ENCODE peak calls at places on chromosomes 1 and 21, in seven cellular contexts. O is GM04504; I is DMS153; H is mucosa of gallbladder; R is spleen; F is CD8-positive, alpha-beta T cell; T is SHP77. W is an unnamed sample.
A peak's percentile ranks its signal among the peaks of the same experiment; 100 is the strongest.

GRCh38 chr1:23741609-23742008 is 1.7 kb upstream of the ELOA start:
- DNase-seq in H (no peak), I (no peak), R (peak; percentile 17), F (no peak), O (no peak), T (no peak), W (no peak)

GRCh38 chr1:226402615-226403521 is 5.0 kb downstream of the PARP1 start:
- DNase-seq in R (peak; percentile 62), T (no peak), I (no peak), O (no peak), F (no peak), H (no peak), W (no peak)

GRCh38 chr21:45405271-45405818 is 380 bp downstream of the COL18A1 start:
- DNase-seq in F (no peak), H (peak; percentile 56), T (no peak), R (peak; percentile 75), I (no peak), O (no peak), W (no peak)

GRCh38 chr1:208137144-208137682 is 107.0 kb downstream of the PLXNA2 start:
- DNase-seq in F (no peak), T (no peak), H (no peak), R (no peak), I (peak; percentile 29), O (no peak), W (peak; percentile 23)

GRCh38 chr21:37047079-37047478 is 25.8 kb downstream of the PIGP start:
- DNase-seq in H (no peak), T (no peak), O (no peak), R (no peak), F (no peak), I (peak; percentile 80), W (no peak)

GRCh38 chr1:8590696-8591351 is 226.6 kb downstream of the RERE start:
- DNase-seq in F (no peak), H (no peak), O (no peak), T (no peak), R (no peak), I (no peak), W (no peak)

GRCh38 chr1:242787968-242788367 is 263.5 kb upstream of the PLD5 start:
- DNase-seq in O (no peak), F (no peak), I (no peak), R (no peak), H (no peak), T (no peak), W (no peak)

GRCh38 chr1:84298336-84298687 is 3.2 kb upstream of the SAMD13 start:
- DNase-seq in F (peak; percentile 23), O (peak; percentile 7), R (peak; percentile 92), I (peak; percentile 17), T (peak; percentile 58), H (peak; percentile 31), W (no peak)